ENCODE peak calls at places on chromosomes 16 and 17, in four cellular contexts. C is stimulated activated CD4-positive, alpha-beta T cell treated with anti-CD3 and anti-CD28 coated beads, Interleukin-1b, Interleukin-23, amount 100 ng/mL, for 1 hour; Z is mucosa of gallbladder; X is thoracic aorta. J is an unnamed sample.

GRCh38 chr16:29871822-29872546 is 9.0 kb upstream of the CDIPT start:
- DNase-seq in C (no peak), Z (no peak), X (no peak), J (no peak)

GRCh38 chr17:72119963-72120877 is 600 bp upstream of the SOX9 start:
- DNase-seq in C (no peak), Z (no peak), X (no peak), J (peak)

GRCh38 chr16:27189335-27189972 is 13.9 kb upstream of the KDM8 start:
- DNase-seq in C (no peak), Z (no peak), X (no peak), J (no peak)

GRCh38 chr17:29061036-29061435 is 18.1 kb downstream of the PIPOX start:
- DNase-seq in C (no peak), Z (no peak), X (no peak), J (no peak)

GRCh38 chr16:84899414-84899813 is 79.6 kb downstream of the CRISPLD2 start:
- DNase-seq in C (no peak), Z (no peak), X (no peak), J (no peak)

GRCh38 chr17:64694207-64694606 is 32.1 kb upstream of the SMURF2 start:
- DNase-seq in C (no peak), Z (peak), X (peak), J (peak)

GRCh38 chr16:10600792-10601443 is 20.5 kb upstream of the EMP2 start:
- DNase-seq in C (no peak), Z (no peak), X (no peak), J (no peak)

GRCh38 chr16:82523786-82524185 is 103.0 kb upstream of the CDH13 start:
- DNase-seq in C (no peak), Z (no peak), X (no peak), J (no peak)

GRCh38 chr17:78605429-78605828 is 28.2 kb upstream of the DNAH17 start:
- DNase-seq in C (no peak), Z (no peak), X (no peak), J (no peak)

GRCh38 chr16:54647731-54648221 is 282.9 kb upstream of the IRX5 start:
- DNase-seq in C (no peak), Z (no peak), X (no peak), J (no peak)

GRCh38 chr17:42133461-42134041 is 10.9 kb downstream of the HSPB9 start:
- DNase-seq in C (no peak), Z (no peak), X (no peak), J (no peak)

GRCh38 chr17:28896491-28896883 is 1.0 kb downstream of the FLOT2 start:
- DNase-seq in C (no peak), Z (no peak), X (no peak), J (no peak)

GRCh38 chr17:68775969-68776368 is 174.8 kb upstream of the FAM20A start:
- DNase-seq in C (no peak), Z (no peak), X (no peak), J (no peak)

GRCh38 chr16:79191933-79192332 is 408.6 kb downstream of the MAF start:
- DNase-seq in C (no peak), Z (no peak), X (no peak), J (no peak)

GRCh38 chr16:4624015-4624826 is at the start of gene MGRN1:
- DNase-seq in C (peak), Z (peak), X (peak), J (peak)

GRCh38 chr16:24834459-24835335 is 11.1 kb upstream of the SLC5A11 start:
- DNase-seq in C (no peak), Z (peak), X (no peak), J (peak)

GRCh38 chr17:58996968-58997367 is 109.7 kb downstream of the TRIM37 start:
- DNase-seq in C (no peak), Z (no peak), X (no peak), J (no peak)

GRCh38 chr17:15143524-15143923 is 121.6 kb downstream of the PMP22 start:
- DNase-seq in C (no peak), Z (no peak), X (no peak), J (no peak)

GRCh38 chr17:17993852-17994251 is 21.2 kb downstream of the DRC3 start:
- DNase-seq in C (no peak), Z (no peak), X (no peak), J (no peak)

GRCh38 chr17:1471931-1472727 is 16.1 kb upstream of the CRK start:
- DNase-seq in C (no peak), Z (no peak), X (no peak), J (no peak)

GRCh38 chr16:24208710-24209109 is 47.4 kb upstream of the CACNG3 start:
- DNase-seq in C (no peak), Z (no peak), X (no peak), J (no peak)

GRCh38 chr16:78516006-78516405 is 416.6 kb downstream of the WWOX start:
- DNase-seq in C (no peak), Z (no peak), X (no peak), J (no peak)

GRCh38 chr17:10807704-10808128 is 3.8 kb upstream of the TMEM238L start:
- DNase-seq in C (no peak), Z (no peak), X (no peak), J (no peak)

GRCh38 chr17:78789149-78789662 is 7.1 kb upstream of the CYTH1 start:
- DNase-seq in C (no peak), Z (no peak), X (no peak), J (no peak)

GRCh38 chr16:85757341-85757822 is 6.5 kb upstream of the C16orf74 start:
- DNase-seq in C (no peak), Z (no peak), X (no peak), J (peak)

GRCh38 chr17:57523926-57524634 is 221.0 kb downstream of the CCDC182 start:
- DNase-seq in C (no peak), Z (peak), X (peak), J (peak)

GRCh38 chr17:2905697-2906595 is 109.7 kb downstream of the RAP1GAP2 start:
- DNase-seq in C (no peak), Z (no peak), X (no peak), J (no peak)

GRCh38 chr17:27218719-27219488 is 75.0 kb upstream of the WSB1 start:
- DNase-seq in C (no peak), Z (no peak), X (no peak), J (no peak)

GRCh38 chr17:38578229-38578628 is 27.5 kb downstream of the SRCIN1 start:
- DNase-seq in C (no peak), Z (no peak), X (no peak), J (no peak)

GRCh38 chr16:15950167-15950854 is 895 bp downstream of the ABCC1 start:
- DNase-seq in C (no peak), Z (no peak), X (no peak), J (peak)

GRCh38 chr17:5413682-5414081 is 5.8 kb downstream of the NUP88 start:
- DNase-seq in C (no peak), Z (no peak), X (no peak), J (peak)

GRCh38 chr17:43104665-43105064 is 20.5 kb downstream of the BRCA1 start:
- DNase-seq in C (no peak), Z (no peak), X (no peak), J (no peak)

GRCh38 chr16:81394416-81394815 is 50.2 kb upstream of the CMIP start:
- DNase-seq in C (no peak), Z (no peak), X (no peak), J (no peak)

GRCh38 chr16:88810868-88811599 is 694 bp downstream of the APRT start:
- DNase-seq in C (no peak), Z (peak), X (peak), J (peak)

GRCh38 chr16:5003211-5003610 is 30.5 kb downstream of the NAGPA start:
- DNase-seq in C (no peak), Z (no peak), X (no peak), J (no peak)

GRCh38 chr17:68684860-68685493 is 83.8 kb upstream of the FAM20A start:
- DNase-seq in C (no peak), Z (no peak), X (no peak), J (no peak)

GRCh38 chr17:43634681-43635125 is 27.0 kb downstream of the MEOX1 start:
- DNase-seq in C (no peak), Z (peak), X (no peak), J (no peak)

GRCh38 chr17:35891273-35891672 is 11.1 kb upstream of the CCL5 start:
- DNase-seq in C (no peak), Z (no peak), X (no peak), J (no peak)